ENCODE peak calls at places on chromosomes 16 and 17, in four cellular contexts. Z is GM23248; K is ovary; H is CD4-positive, CD25-positive, alpha-beta regulatory T cell. O is an unnamed sample. For H3K4me1, the result is how much of the 10 kb centered on the place peaks cover.

GRCh38 chr16:29745853-29746345 is at the start of gene C16orf54:
- DNase-seq in Z (no peak), K (no peak), H (peak), O (peak)

GRCh38 chr16:64356267-64356666 is 765.6 kb downstream of the CDH11 start:
- DNase-seq in Z (peak), K (no peak), H (no peak), O (no peak)

GRCh38 chr16:11779074-11779473 is 18.0 kb downstream of the ZC3H7A start:
- DNase-seq in Z (no peak), K (no peak), H (no peak), O (no peak)

GRCh38 chr17:40018211-40019121 is 3.2 kb downstream of the CSF3 start:
- DNase-seq in Z (peak), K (peak), H (no peak), O (no peak)

GRCh38 chr16:17350212-17350611 is 120.5 kb downstream of the XYLT1 start:
- DNase-seq in Z (peak), K (peak), H (no peak), O (no peak)

GRCh38 chr17:56918916-56919315 is 5.1 kb upstream of the TRIM25 start:
- DNase-seq in Z (peak), K (no peak), H (no peak), O (no peak)

GRCh38 chr17:47978324-47978723 is 7.4 kb downstream of the CDK5RAP3 start:
- DNase-seq in Z (peak), K (peak), H (peak), O (peak)

GRCh38 chr16:4506450-4506849 is 30.3 kb downstream of the HMOX2 start:
- DNase-seq in Z (peak), K (no peak), H (peak), O (peak)

GRCh38 chr16:57128787-57129389 is 36.5 kb downstream of the CPNE2 start:
- DNase-seq in Z (no peak), K (no peak), H (peak), O (no peak)

GRCh38 chr17:49575524-49576120 is at the start of gene NXPH3:
- DNase-seq in Z (peak), K (peak), H (peak), O (peak)

GRCh38 chr17:40437095-40437732 is 6.0 kb upstream of the IGFBP4 start:
- DNase-seq in Z (no peak), K (no peak), H (no peak), O (no peak)

GRCh38 chr16:31077024-31077423 is 2.8 kb downstream of the ZNF646 start:
- DNase-seq in Z (no peak), K (no peak), H (no peak), O (no peak)

GRCh38 chr16:49621240-49622083 is 234.4 kb downstream of the ZNF423 start:
- DNase-seq in Z (no peak), K (no peak), H (no peak), O (no peak)

GRCh38 chr17:27233059-27233458 is 60.9 kb upstream of the WSB1 start:
- DNase-seq in Z (no peak), K (no peak), H (no peak), O (no peak)

GRCh38 chr16:50402298-50402895 is 33.6 kb upstream of the BRD7 start:
- DNase-seq in Z (no peak), K (no peak), H (no peak), O (no peak)

GRCh38 chr16:11089504-11090124 is 145.2 kb downstream of the CLEC16A start:
- DNase-seq in Z (peak), K (peak), H (no peak), O (no peak)

GRCh38 chr17:8991514-8992285 is 26.2 kb upstream of the PIK3R5 start:
- DNase-seq in Z (peak), K (no peak), H (peak), O (peak)

GRCh38 chr17:38584350-38584925 is 21.3 kb downstream of the SRCIN1 start:
- DNase-seq in Z (peak), K (peak), H (peak), O (peak)

GRCh38 chr16:80346160-80346632 is 194.6 kb upstream of the DYNLRB2 start:
- DNase-seq in Z (peak), K (no peak), H (no peak), O (no peak)

GRCh38 chr16:50152386-50152806 is 710 bp upstream of the TENT4B start:
- DNase-seq in Z (peak), K (no peak), H (no peak), O (peak)

GRCh38 chr17:74526681-74527080 is 4.6 kb downstream of the CD300LB start:
- DNase-seq in Z (no peak), K (no peak), H (no peak), O (no peak)

GRCh38 chr17:28988475-28988874 is 17.4 kb downstream of the SEZ6 start:
- DNase-seq in Z (no peak), K (no peak), H (no peak), O (no peak)

GRCh38 chr17:77887464-77888241 is 70.8 kb upstream of the TNRC6C start:
- DNase-seq in Z (peak), K (peak), H (peak), O (peak)

GRCh38 chr17:57499648-57500049 is 243.3 kb downstream of the MSI2 start:
- DNase-seq in Z (peak), K (no peak), H (no peak), O (no peak)

GRCh38 chr16:11239644-11240632 is 16.1 kb downstream of the SOCS1 start:
- DNase-seq in Z (no peak), K (no peak), H (no peak), O (no peak)

GRCh38 chr16:68786685-68787418 is 49.8 kb downstream of the CDH1 start:
- DNase-seq in Z (peak), K (peak), H (no peak), O (no peak)

GRCh38 chr17:82047379-82047778 is 4.2 kb downstream of the RFNG start:
- DNase-seq in Z (no peak), K (no peak), H (no peak), O (no peak)

GRCh38 chr16:67563708-67564468 is 1.6 kb downstream of the CTCF start:
- DNase-seq in Z (peak), K (no peak), H (no peak), O (peak)

GRCh38 chr17:44887971-44888955 is 11.0 kb downstream of the EFTUD2 start:
- DNase-seq in Z (no peak), K (no peak), H (no peak), O (no peak)

GRCh38 chr17:261640-262039 is 80.2 kb upstream of the DOC2B start:
- DNase-seq in Z (no peak), K (no peak), H (no peak), O (peak)

GRCh38 chr16:30068750-30069574 is 3.4 kb downstream of the ALDOA start:
- DNase-seq in Z (peak), K (no peak), H (peak), O (peak)

GRCh38 chr16:27943766-27944165 is 119.7 kb downstream of the GSG1L start:
- DNase-seq in Z (no peak), K (no peak), H (no peak), O (no peak)

GRCh38 chr17:57104461-57105175 is 19.6 kb downstream of the AKAP1 start:
- DNase-seq in Z (peak), K (no peak), H (no peak), O (no peak)

GRCh38 chr17:78883533-78884131 is 19.4 kb downstream of the CEP295NL start:
- DNase-seq in Z (peak), K (peak), H (no peak), O (peak)

GRCh38 chr16:67860589-67861398 is 12.1 kb upstream of the EDC4 start:
- DNase-seq in Z (peak), K (no peak), H (no peak), O (no peak)

GRCh38 chr17:75093543-75094158 is 5.9 kb downstream of the SLC16A5 start:
- DNase-seq in Z (no peak), K (no peak), H (no peak), O (no peak)

GRCh38 chr17:73711184-73711583 is 66.9 kb upstream of the SDK2 start:
- DNase-seq in Z (no peak), K (no peak), H (no peak), O (no peak)

GRCh38 chr16:50671644-50672260 is 9.4 kb downstream of the SNX20 start:
- DNase-seq in Z (no peak), K (no peak), H (peak), O (no peak)

GRCh38 chr16:84628226-84628731 is 10.4 kb upstream of the COTL1 start:
- DNase-seq in Z (no peak), K (no peak), H (no peak), O (no peak)

DNA sequence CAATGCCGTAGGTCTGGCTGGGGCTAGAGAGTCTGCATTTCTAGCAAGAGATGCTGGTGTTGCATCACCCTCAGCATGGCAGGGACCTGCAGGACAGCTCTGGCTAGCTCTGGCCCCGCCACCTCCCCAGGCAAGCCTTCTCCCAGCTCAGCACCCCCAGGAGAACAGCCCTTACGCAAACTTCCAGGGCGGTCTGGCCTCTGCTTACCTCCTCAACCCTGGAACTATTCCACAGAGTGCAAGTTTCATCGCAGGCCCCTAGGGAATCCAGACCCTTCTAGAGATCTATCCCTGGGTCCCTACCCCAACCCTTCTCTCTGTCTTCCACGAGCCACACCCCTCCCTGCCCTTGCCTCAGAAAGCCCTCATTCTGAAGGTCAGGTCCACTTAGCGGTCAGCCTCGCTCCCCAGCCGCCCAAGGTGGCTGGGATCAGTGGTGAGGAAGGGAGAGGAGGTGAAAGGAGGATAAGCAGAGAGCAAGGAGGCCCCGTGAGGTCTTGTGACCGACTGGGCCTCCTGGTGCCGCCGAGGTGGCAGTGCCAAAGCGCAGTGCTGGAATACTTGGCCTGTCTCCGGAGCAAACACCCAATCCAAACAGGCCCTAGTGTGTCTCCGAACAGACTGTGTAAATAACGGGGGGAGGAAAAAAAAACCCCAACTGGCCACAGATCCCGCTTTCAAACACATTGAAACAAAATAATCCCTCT is 380.7 kb downstream of the SOX9 start:
- DNase-seq in Z (peak), K (no peak), H (no peak), O (no peak)
- H3K27ac ChIP-seq in Z (peak), K (no peak), H (no peak), O (no peak)

DNA sequence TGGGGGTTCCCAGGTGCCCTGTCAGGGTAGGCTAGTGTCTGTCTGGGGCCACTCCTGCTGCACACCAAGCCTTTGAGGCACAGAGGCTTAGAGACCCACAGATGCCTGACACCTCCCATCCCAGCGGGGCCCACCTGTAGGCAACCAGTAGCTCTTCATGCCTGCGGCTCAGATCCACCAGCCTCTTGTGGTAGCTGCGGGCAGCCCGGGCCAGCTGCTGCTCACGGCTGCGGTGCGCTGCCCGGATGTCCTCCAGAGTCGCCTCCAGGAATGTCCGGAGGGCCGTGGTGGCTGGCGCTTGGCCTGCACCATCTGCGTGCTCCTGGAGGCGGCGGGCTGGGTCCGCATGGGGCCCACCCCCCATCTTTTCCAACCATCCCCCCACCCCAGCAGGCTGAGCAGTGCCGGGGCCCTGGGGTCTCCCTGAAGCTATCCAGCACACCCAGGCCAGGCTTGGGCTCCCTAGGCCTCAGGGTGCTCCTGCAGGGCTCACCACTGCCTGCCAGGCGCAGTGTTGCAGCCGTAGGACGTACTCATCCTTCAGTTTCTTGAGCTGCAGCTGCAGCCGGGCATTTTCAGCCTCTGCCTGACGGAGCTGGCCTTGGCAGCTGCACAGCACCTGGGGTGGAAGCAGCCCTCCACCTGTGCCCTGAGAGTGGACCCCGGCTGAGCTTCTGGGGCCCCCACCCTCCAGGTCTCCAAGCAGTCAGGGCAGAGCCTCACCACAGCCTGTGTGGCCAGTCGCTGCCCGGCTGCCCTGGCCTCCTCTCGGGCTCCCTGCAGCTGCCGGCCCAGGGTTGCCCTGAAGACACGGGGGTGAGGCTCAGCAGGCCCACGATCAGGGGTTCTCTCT is 1.8 kb downstream of the CCDC78 start:
- DNase-seq in Z (no peak), K (no peak), H (no peak), O (no peak)
- H3K4me1 ChIP-seq in Z (under half), K (under half), H (half or more), O (under half)

DNA sequence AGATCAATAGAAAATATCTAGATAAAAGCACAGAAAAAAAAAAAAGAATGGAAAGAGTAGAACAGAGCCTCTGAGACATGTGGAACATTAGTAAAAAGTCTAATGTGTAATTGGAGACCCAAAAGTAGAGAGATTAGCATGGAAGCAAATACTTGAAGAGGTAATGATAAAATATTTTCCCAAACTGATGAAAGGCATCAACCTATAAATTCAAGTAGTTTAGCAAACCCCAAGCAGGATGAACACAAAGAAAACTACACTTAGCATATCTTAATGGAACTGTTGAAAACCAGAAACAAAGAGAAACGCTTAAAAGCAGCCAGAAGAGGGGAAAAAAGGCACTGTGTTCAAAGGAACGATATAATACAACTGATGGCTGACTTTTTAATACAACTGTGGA is 16.4 kb downstream of the NF1 start:
- DNase-seq in Z (no peak), K (no peak), H (no peak), O (no peak)
- H3K27ac ChIP-seq in Z (no peak), K (no peak), H (no peak), O (no peak)

GRCh38 chr17:46136820-46137219 is 56.4 kb downstream of the KANSL1 start:
- DNase-seq in Z (peak), K (no peak), H (no peak), O (no peak)
- H3K4me1 ChIP-seq in Z (under half), K (under half), H (half or more), O (half or more)

DNA sequence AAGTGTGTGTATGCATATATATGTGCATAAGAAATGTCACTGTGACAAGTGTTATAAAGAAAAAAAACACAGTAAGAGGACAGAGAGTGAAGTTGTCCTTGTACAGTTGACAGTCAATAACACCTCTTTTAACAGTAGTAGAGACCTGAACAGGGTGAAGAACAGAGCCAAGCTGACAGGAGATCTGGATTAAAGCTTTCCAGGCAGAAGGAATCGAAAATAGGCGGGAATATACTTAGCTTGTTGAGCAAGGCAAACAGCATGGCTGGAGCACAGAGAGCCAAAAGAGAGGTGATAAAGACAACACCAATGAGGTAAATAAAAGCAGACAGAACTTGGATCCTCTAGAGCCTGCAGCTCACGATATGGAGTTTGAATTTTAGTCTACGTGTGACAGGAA is 64.8 kb downstream of the KANSL1 start:
- DNase-seq in Z (no peak), K (no peak), H (no peak), O (no peak)
- H3K27ac ChIP-seq in Z (no peak), K (no peak), H (no peak), O (no peak)

GRCh38 chr16:73043828-73044493 is 4.0 kb downstream of the ZFHX3 start:
- DNase-seq in Z (peak), K (no peak), H (no peak), O (no peak)
- H3K4me1 ChIP-seq in Z (half or more), K (under half), H (under half), O (half or more)